ENCODE peak calls at places on chromosome 20, in six cellular contexts. L is cardiac muscle cell; C is GM23248; X is CD8-positive, alpha-beta memory T cell; Y is uterus; U is CD8-positive, alpha-beta T cell. R is an unnamed sample.

GRCh38 chr20:24503352-24503931 is 34.0 kb downstream of the SYNDIG1 start:
- DNase-seq in L (peak; percentile 41), C (peak; percentile 86), X (no peak), Y (peak; percentile 62), U (no peak), R (no peak)

GRCh38 chr20:45206746-45207145 is at the start of gene SEMG1:
- DNase-seq in L (no peak), C (no peak), X (no peak), Y (no peak), U (no peak), R (no peak)

GRCh38 chr20:35539756-35540212 is 2.1 kb upstream of the ERGIC3 start:
- DNase-seq in L (peak; percentile 47), C (no peak), X (no peak), Y (no peak), U (no peak), R (no peak)

GRCh38 chr20:34110025-34111013 is 1.7 kb downstream of the EIF2S2 start:
- DNase-seq in L (peak; percentile 30), C (peak; percentile 38), X (no peak), Y (no peak), U (no peak), R (no peak)

GRCh38 chr20:51378171-51378928 is 164.2 kb downstream of the NFATC2 start:
- DNase-seq in L (no peak), C (no peak), X (no peak), Y (no peak), U (no peak), R (no peak)

GRCh38 chr20:51381557-51381956 is 161.0 kb downstream of the NFATC2 start:
- DNase-seq in L (no peak), C (no peak), X (no peak), Y (no peak), U (no peak), R (no peak)

GRCh38 chr20:47278907-47279348 is 77.6 kb downstream of the ZMYND8 start:
- DNase-seq in L (peak; percentile 33), C (no peak), X (no peak), Y (no peak), U (no peak), R (no peak)

GRCh38 chr20:34473262-34473883 is 42.8 kb upstream of the DYNLRB1 start:
- DNase-seq in L (peak; percentile 58), C (peak; percentile 86), X (no peak), Y (peak; percentile 40), U (peak; percentile 30), R (no peak)

GRCh38 chr20:53839423-53840176 is 230.8 kb downstream of the BCAS1 start:
- DNase-seq in L (no peak), C (no peak), X (peak; percentile 86), Y (no peak), U (peak; percentile 71), R (no peak)

GRCh38 chr20:23245553-23246128 is 105.0 kb upstream of the NXT1 start:
- DNase-seq in L (peak; percentile 65), C (no peak), X (no peak), Y (no peak), U (no peak), R (no peak)

GRCh38 chr20:48779435-48779834 is 48.4 kb downstream of the PREX1 start:
- DNase-seq in L (no peak), C (no peak), X (no peak), Y (no peak), U (no peak), R (no peak)

GRCh38 chr20:17320456-17320855 is 93.6 kb downstream of the PCSK2 start:
- DNase-seq in L (no peak), C (peak; percentile 9), X (no peak), Y (no peak), U (no peak), R (no peak)

GRCh38 chr20:4111440-4112411 is 96.4 kb upstream of the RNF24 start:
- DNase-seq in L (no peak), C (no peak), X (no peak), Y (no peak), U (no peak), R (no peak)

GRCh38 chr20:4160761-4161305 is 145.5 kb upstream of the RNF24 start:
- DNase-seq in L (peak; percentile 64), C (no peak), X (no peak), Y (no peak), U (no peak), R (no peak)

GRCh38 chr20:53866787-53867740 is 203.3 kb downstream of the BCAS1 start:
- DNase-seq in L (peak; percentile 15), C (peak; percentile 32), X (no peak), Y (no peak), U (no peak), R (no peak)

GRCh38 chr20:19451591-19452295 is 239.3 kb downstream of the SLC24A3 start:
- DNase-seq in L (no peak), C (no peak), X (no peak), Y (no peak), U (no peak), R (no peak)

GRCh38 chr20:32564440-32564839 is 20.7 kb downstream of the NOL4L start:
- DNase-seq in L (no peak), C (no peak), X (no peak), Y (no peak), U (no peak), R (no peak)

GRCh38 chr20:51327251-51327841 is 215.2 kb downstream of the NFATC2 start:
- DNase-seq in L (peak; percentile 44), C (peak; percentile 95), X (no peak), Y (peak; percentile 15), U (no peak), R (no peak)

GRCh38 chr20:16498526-16499140 is 74.6 kb downstream of the KIF16B start:
- DNase-seq in L (no peak), C (peak; percentile 10), X (no peak), Y (no peak), U (no peak), R (no peak)

GRCh38 chr20:19275630-19276071 is 63.2 kb downstream of the SLC24A3 start:
- DNase-seq in L (peak; percentile 62), C (peak; percentile 13), X (no peak), Y (peak; percentile 93), U (no peak), R (no peak)

DNA sequence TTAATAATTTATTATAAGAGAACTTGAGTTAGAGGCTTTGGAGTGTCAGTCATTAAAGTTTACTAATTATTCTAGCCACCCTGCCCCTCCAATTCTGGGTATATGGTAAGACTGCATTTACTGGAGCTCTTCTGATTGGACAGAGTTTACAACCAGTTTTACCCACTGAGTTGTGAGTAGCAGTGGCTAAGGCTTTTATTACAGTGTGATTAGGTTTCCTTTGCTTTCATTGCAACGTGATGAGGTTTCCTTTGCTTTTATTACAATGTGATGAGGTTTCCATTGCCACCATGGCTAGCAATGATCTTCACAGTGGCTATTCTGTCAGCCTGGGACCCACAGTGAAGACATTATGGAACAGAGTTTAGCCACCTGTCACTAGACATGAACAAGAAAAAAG is 710.1 kb upstream of the FLRT3 start:
- DNase-seq in L (no peak), C (no peak), X (no peak), Y (no peak), U (no peak), R (no peak)
- H3K9me3 ChIP-seq in L (no peaks in the 10 kb centered on the region), C (no peaks in the 10 kb centered on the region), X (no peaks in the 10 kb centered on the region), Y (no peaks in the 10 kb centered on the region), U (no peaks in the 10 kb centered on the region), R (no peaks in the 10 kb centered on the region)

GRCh38 chr20:56793916-56794315 is 164.8 kb downstream of the TFAP2C start:
- DNase-seq in L (no peak), C (no peak), X (no peak), Y (no peak), U (no peak), R (no peak)
- H3K9me3 ChIP-seq in L (no peaks in the 10 kb centered on the region), C (no peaks in the 10 kb centered on the region), X (no peaks in the 10 kb centered on the region), Y (no peaks in the 10 kb centered on the region), U (no peaks in the 10 kb centered on the region), R (no peaks in the 10 kb centered on the region)

DNA sequence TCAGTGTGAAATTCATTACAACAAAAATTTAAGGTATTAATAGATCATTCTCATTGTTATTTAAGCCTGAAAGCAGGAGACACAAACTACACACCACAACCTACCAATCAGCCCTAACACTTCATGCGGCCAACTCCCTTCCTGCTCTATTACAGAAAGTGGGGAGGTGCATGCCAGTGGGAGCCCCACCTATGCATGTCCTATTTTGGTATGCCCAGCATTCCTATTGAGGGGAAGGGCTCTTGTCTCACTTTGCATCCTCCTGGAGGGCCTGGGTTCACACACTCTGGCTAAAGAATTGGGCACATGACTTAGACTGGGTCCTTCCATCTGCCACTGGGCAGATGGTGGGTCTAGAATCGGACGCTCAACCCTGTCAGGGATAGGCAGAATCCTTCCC is 450.0 kb downstream of the PTPRT start:
- DNase-seq in L (no peak), C (no peak), X (no peak), Y (no peak), U (no peak), R (no peak)
- H3K9me3 ChIP-seq in L (no peaks in the 10 kb centered on the region), C (no peaks in the 10 kb centered on the region), X (no peaks in the 10 kb centered on the region), Y (no peaks in the 10 kb centered on the region), U (no peaks in the 10 kb centered on the region), R (no peaks in the 10 kb centered on the region)

GRCh38 chr20:41833739-41834138 is 215.6 kb upstream of the CHD6 start:
- DNase-seq in L (no peak), C (no peak), X (no peak), Y (no peak), U (no peak), R (no peak)

DNA sequence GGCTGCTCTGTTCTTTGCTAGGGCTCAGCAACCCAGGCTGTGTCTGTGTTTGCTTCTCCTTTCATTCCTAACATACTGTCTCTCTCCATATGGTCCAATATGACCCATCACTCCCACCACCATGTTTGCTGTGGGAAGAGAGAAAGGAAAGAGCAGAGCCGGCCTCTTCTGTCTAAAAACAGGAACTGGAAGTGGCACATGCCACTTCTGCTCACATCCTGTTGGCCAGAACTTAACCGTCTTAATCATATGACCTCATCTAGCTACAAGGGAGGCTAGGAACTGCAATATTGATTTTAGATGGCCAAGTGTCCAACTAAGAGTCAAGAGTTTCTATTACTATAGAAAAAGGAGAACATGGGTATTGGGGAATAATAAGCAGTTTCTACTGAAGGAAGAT is 212.5 kb upstream of the CHD6 start:
- DNase-seq in L (no peak), C (no peak), X (no peak), Y (no peak), U (no peak), R (no peak)
- H3K9me3 ChIP-seq in L (no peaks in the 10 kb centered on the region), C (no peaks in the 10 kb centered on the region), X (no peaks in the 10 kb centered on the region), Y (no peaks in the 10 kb centered on the region), U (no peaks in the 10 kb centered on the region), R (no peaks in the 10 kb centered on the region)

DNA sequence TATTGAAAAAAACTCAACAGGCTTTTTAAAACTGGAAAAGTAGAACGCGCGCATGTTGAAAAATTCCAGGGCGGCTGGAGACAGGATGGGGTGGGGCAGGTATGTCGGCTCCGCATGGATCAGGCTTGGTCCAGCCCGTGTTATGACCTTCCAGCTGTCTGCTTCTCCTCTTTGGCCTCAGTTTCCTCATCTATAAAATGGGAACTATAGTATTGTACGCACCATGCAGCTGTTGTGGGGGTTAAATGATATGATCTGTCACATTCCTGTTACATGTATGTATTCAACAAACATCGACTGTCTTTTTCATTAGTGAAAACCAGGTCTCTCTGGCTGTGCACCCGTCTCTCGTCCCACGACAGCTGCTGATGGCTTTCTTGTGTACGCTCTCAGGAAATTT is 18.8 kb downstream of the PHACTR3 start:
- DNase-seq in L (no peak), C (no peak), X (no peak), Y (no peak), U (no peak), R (no peak)
- H3K9me3 ChIP-seq in L (peaks cover 4% of the 10 kb centered on the region), C (no peaks in the 10 kb centered on the region), X (no peaks in the 10 kb centered on the region), Y (no peaks in the 10 kb centered on the region), U (no peaks in the 10 kb centered on the region), R (no peaks in the 10 kb centered on the region)

R was measured in T-helper 17 cell.